ENCODE peak calls at places on chromosomes 2 and 18, in ten cellular contexts. S is body of pancreas, Y is breast epithelium, F is lower leg skin, Z is erythroblast, L is A549, K is stomach, U is HCT116, E is esophagus squamous epithelium, R is ovary. B is an unnamed sample.

GRCh38 chr2:42792583-42793313 is at the start of gene HAAO:
- DNase-seq in S (peak), Y (peak), F (no peak), Z (no peak), L (no peak), K (peak), U (no peak), E (no peak), R (peak), B (no peak)

GRCh38 chr2:2191110-2191707 is 139.9 kb downstream of the MYT1L start:
- DNase-seq in S (no peak), Y (no peak), F (peak), Z (no peak), L (no peak), K (no peak), U (no peak), E (no peak), R (no peak), B (no peak)

GRCh38 chr2:158482594-158482993 is 25.8 kb downstream of the PKP4 start:
- DNase-seq in S (no peak), Y (no peak), F (no peak), Z (no peak), L (no peak), K (no peak), U (no peak), E (no peak), R (no peak), B (no peak)

GRCh38 chr18:47418746-47419145 is 167.3 kb upstream of the SKOR2 start:
- DNase-seq in S (no peak), Y (no peak), F (peak), Z (no peak), L (no peak), K (no peak), U (no peak), E (no peak), R (no peak), B (peak)

GRCh38 chr2:127419448-127420038 is 1.3 kb downstream of the PROC start:
- DNase-seq in S (no peak), Y (peak), F (no peak), Z (no peak), L (no peak), K (peak), U (no peak), E (no peak), R (no peak), B (no peak)

GRCh38 chr2:26382534-26382933 is 19.2 kb upstream of the DRC1 start:
- DNase-seq in S (no peak), Y (no peak), F (no peak), Z (no peak), L (no peak), K (no peak), U (no peak), E (no peak), R (no peak), B (no peak)

GRCh38 chr18:68778280-68778875 is 19.5 kb upstream of the CCDC102B start:
- DNase-seq in S (no peak), Y (no peak), F (no peak), Z (no peak), L (no peak), K (no peak), U (no peak), E (no peak), R (no peak), B (no peak)

GRCh38 chr2:102783506-102784189 is 21.8 kb downstream of the TMEM182 start:
- DNase-seq in S (no peak), Y (no peak), F (no peak), Z (no peak), L (no peak), K (no peak), U (no peak), E (no peak), R (no peak), B (no peak)

GRCh38 chr2:181655519-181655918 is 1.4 kb downstream of the CERKL start:
- DNase-seq in S (no peak), Y (no peak), F (no peak), Z (no peak), L (no peak), K (no peak), U (no peak), E (no peak), R (no peak), B (no peak)

GRCh38 chr2:65351234-65351947 is 81.0 kb downstream of the SPRED2 start:
- DNase-seq in S (no peak), Y (no peak), F (no peak), Z (peak), L (no peak), K (no peak), U (no peak), E (no peak), R (no peak), B (no peak)

GRCh38 chr2:159297042-159297707 is 10.7 kb upstream of the WDSUB1 start:
- DNase-seq in S (no peak), Y (no peak), F (no peak), Z (no peak), L (no peak), K (no peak), U (no peak), E (no peak), R (no peak), B (no peak)

GRCh38 chr2:74882299-74882687 is 48.4 kb downstream of the HK2 start:
- DNase-seq in S (no peak), Y (no peak), F (no peak), Z (no peak), L (no peak), K (no peak), U (no peak), E (no peak), R (no peak), B (no peak)

GRCh38 chr2:143730155-143730949 is 601.1 kb downstream of the ARHGAP15 start:
- DNase-seq in S (no peak), Y (no peak), F (no peak), Z (no peak), L (peak), K (no peak), U (no peak), E (no peak), R (no peak), B (peak)

GRCh38 chr2:180124273-180124881 is 117.3 kb upstream of the CWC22 start:
- DNase-seq in S (no peak), Y (no peak), F (no peak), Z (peak), L (peak), K (no peak), U (peak), E (no peak), R (no peak), B (no peak)

GRCh38 chr2:21710496-21710895 is 586.7 kb downstream of the TDRD15 start:
- DNase-seq in S (no peak), Y (no peak), F (no peak), Z (no peak), L (no peak), K (no peak), U (no peak), E (no peak), R (no peak), B (no peak)

GRCh38 chr2:102412199-102412598 is 10.8 kb upstream of the IL18RAP start:
- DNase-seq in S (no peak), Y (no peak), F (no peak), Z (no peak), L (no peak), K (no peak), U (no peak), E (no peak), R (no peak), B (no peak)

GRCh38 chr2:96869281-96869823 is 528 bp downstream of the SEMA4C start:
- DNase-seq in S (peak), Y (peak), F (peak), Z (peak), L (peak), K (peak), U (peak), E (no peak), R (peak), B (peak)

GRCh38 chr2:96867756-96868554 is 1.9 kb downstream of the SEMA4C start:
- DNase-seq in S (no peak), Y (no peak), F (no peak), Z (peak), L (no peak), K (no peak), U (no peak), E (no peak), R (no peak), B (no peak)

GRCh38 chr2:96868555-96869280 is 1.2 kb downstream of the SEMA4C start:
- DNase-seq in S (peak), Y (peak), F (peak), Z (peak), L (peak), K (peak), U (peak), E (no peak), R (peak), B (peak)

GRCh38 chr2:96870631-96871255 is 863 bp upstream of the SEMA4C start:
- DNase-seq in S (peak), Y (peak), F (peak), Z (peak), L (peak), K (peak), U (no peak), E (no peak), R (peak), B (no peak)

GRCh38 chr2:96869824-96870630 is at the start of gene SEMA4C:
- DNase-seq in S (peak), Y (no peak), F (no peak), Z (peak), L (peak), K (peak), U (no peak), E (no peak), R (peak), B (peak)
- TF ChIP-seq POLR2A in S (peak), Y (no peak), F (no peak), Z (no peak), L (peak), K (no peak), U (peak), E (peak), R (peak), B (peak)

DNA sequence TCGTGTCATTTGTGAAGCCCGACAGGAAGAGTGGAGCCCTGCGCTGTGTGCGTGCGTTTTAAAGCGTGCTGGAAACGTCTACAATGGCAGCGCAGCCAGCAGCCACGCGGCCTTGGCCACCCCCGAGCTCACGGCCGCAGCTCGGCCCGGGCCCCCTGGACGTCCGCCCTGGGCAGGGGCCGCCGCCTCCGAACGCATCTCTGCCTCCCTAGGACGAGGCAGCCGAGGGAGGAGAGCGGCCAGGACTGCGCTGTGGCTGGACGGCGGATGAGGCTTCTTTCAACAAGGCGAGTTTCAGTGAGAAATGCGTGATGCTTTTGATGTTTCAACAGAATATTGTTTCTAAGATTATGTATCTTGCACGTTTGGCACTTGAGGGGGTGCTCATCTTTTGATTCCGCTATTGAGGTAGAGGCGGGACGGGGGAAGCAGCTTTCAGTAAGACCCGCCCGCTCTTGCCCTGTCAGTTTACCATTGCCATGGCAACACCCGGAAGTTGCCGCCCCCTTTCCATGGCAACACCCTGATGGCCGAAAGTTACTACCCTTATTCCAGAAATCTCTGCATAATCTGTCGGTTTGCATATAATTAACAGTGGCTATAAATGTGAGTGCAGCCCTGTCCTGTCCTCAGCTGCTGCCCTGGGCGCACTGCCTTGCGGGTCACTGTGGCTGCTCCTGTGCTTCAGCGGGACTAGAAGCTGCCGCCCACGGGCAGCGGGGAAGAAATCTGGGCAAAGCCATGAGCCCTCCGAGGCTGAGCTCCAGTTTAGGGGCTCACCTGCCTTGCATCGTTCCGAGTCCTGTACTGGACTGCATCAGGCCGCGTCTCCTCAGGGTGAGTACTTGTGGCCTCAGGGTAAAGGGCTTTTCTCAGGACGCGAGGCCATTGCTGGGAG is 38.6 kb downstream of the ADNP2 start:
- DNase-seq in S (peak), Y (peak), F (peak), Z (peak), L (peak), K (peak), U (no peak), E (peak), R (peak), B (no peak)
- TF ChIP-seq POLR2A in S (peak), Y (no peak), F (no peak), Z (no peak), L (peak), K (no peak), U (no peak), E (no peak), R (no peak), B (peak)

GRCh38 chr18:24584205-24584604 is 123.8 kb downstream of the HRH4 start:
- DNase-seq in S (no peak), Y (no peak), F (no peak), Z (no peak), L (no peak), K (no peak), U (no peak), E (no peak), R (no peak), B (no peak)
- TF ChIP-seq POLR2A in S (no peak), Y (no peak), F (no peak), Z (no peak), L (no peak), K (no peak), U (no peak), E (no peak), R (no peak), B (no peak)

DNA sequence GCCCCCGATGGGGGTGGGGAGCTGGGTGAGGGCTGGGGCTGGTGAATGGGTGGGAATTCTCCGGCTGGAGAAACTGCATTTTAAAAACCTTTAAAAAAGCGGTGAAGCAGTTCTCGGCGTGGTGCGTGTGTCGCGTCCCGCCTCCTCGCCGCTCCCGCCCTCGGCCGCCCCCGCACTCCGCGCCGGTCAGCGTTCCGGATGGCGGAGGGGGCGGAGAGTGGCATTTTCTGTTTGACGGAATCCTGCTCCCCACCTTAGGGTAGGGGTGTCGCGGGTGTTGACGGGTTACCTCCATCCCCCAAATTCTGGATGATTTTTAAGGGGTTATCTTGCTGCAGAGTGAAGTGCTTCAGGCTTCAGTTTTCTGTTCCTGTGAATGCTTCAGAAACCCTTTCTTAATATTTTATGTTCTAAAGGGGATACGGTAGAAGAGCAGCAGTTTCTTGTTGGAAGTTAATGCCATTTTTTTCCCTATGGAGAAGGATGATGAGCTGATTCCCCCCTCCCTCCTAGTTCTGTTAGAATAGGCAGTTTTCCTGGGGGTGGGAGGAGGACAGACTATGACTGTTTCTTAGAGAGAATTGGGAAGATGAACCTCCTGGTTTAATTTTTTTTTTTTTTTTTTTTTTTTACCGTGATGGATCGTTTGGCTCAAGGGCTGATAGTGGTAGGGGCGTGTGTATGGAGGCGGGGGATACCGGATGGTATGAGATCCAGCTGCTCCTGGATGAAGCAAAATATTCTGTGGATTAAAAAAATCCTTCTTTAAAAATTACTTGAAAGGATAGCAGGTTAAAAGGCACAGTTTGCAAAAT is 748 bp downstream of the ABI2 start:
- DNase-seq in S (peak), Y (no peak), F (no peak), Z (peak), L (peak), K (no peak), U (no peak), E (no peak), R (peak), B (peak)
- TF ChIP-seq POLR2A in S (no peak), Y (no peak), F (no peak), Z (no peak), L (no peak), K (no peak), U (no peak), E (no peak), R (no peak), B (no peak)

DNA sequence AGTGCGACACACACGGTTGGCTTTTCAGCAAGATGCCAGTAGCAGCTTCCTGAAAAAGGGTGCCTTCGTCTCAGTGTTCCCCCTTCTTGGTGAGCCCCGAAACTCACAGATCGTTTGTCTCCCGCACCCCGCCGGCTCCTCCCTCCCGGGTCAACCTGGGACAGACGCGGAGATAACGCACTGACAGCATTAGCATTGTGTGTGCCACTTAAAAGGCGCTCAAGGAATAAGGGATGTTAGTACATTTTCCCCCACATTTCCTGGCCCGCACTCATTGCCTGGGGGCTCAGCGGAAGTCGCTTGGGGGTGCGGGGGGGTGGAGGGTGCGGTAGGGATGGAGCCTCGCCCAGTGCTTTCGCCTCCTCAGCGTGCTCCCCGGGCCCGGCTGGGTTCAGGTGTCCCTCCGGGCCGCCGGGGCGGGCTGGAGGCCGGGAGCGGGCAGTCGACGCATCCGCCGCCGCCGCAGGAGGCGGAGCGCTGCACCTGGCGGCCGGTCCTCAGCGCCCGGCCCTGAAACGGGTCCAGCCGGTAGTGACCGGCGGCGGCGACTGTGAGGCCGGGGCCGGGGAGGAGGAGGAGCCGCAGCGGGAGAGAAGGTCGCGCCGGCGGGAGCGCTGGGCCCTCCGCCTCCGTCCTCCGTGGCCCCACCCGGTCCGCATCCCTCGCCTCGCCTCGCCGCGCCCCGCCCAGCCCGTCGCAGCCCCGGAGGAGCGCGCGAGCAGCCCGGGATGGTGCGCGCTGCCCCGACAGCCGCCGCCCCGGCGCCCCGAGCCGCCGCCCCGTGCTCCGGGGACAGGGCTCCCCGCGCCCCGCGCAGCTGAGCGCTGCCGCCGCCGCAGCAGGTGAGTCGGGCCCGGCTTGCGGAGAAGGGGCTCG is at the start of gene MFSD6:
- DNase-seq in S (peak), Y (peak), F (peak), Z (peak), L (peak), K (peak), U (no peak), E (no peak), R (peak), B (peak)
- TF ChIP-seq POLR2A in S (peak), Y (no peak), F (no peak), Z (no peak), L (peak), K (no peak), U (no peak), E (peak), R (no peak), B (no peak)

GRCh38 chr18:31206787-31207381 is 44.2 kb upstream of the DSC1 start:
- DNase-seq in S (peak), Y (peak), F (peak), Z (peak), L (peak), K (peak), U (peak), E (no peak), R (no peak), B (peak)
- TF ChIP-seq POLR2A in S (no peak), Y (no peak), F (no peak), Z (no peak), L (no peak), K (no peak), U (no peak), E (no peak), R (no peak), B (no peak)

DNA sequence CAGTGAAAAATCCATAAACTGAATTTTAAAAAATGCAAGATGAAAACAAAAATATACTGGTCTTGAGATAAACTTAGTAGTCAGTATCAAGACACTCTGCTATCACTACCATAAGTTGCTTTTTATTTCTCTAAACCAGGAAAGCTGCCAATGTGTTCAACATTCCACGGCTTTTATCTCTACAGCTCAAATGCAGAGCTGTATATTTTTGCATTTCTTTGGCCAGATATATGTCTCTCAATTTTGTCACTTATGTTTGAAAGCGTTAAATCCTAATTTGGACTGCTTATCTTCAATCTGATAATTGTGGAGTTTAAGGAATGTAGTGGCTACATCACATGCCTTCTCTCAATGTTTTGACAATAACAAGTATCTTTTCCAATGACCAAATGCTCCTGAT is 609.5 kb downstream of the EPHA4 start:
- DNase-seq in S (no peak), Y (no peak), F (no peak), Z (no peak), L (no peak), K (no peak), U (no peak), E (no peak), R (no peak), B (no peak)
- TF ChIP-seq POLR2A in S (no peak), Y (no peak), F (no peak), Z (no peak), L (no peak), K (no peak), U (no peak), E (no peak), R (no peak), B (no peak)

GRCh38 chr18:13179566-13180113 is 38.9 kb upstream of the LDLRAD4 start:
- DNase-seq in S (peak), Y (no peak), F (no peak), Z (no peak), L (no peak), K (no peak), U (no peak), E (no peak), R (no peak), B (no peak)
- TF ChIP-seq POLR2A in S (no peak), Y (no peak), F (no peak), Z (no peak), L (no peak), K (no peak), U (no peak), E (no peak), R (no peak), B (no peak)